ENCODE peak calls at places on chromosomes 2 and 18, in four cellular contexts. K, V, P and L are unnamed samples.
A peak's percentile ranks its signal among the peaks of the same experiment; 100 is the strongest.

GRCh38 chr2:212854116-212854515 is 297.3 kb downstream of the IKZF2 start:
- DNase-seq in K (no peak), V (no peak), P (no peak), L (no peak)

GRCh38 chr2:72138921-72139381 is 8.7 kb downstream of the CYP26B1 start:
- DNase-seq in K (no peak), V (no peak), P (no peak), L (no peak)

GRCh38 chr2:60998628-60999545 is 18.6 kb upstream of the PEX13 start:
- DNase-seq in K (peak; percentile 29), V (peak; percentile 62), P (peak; percentile 54), L (peak; percentile 63)

GRCh38 chr2:210647151-210647550 is 90.8 kb downstream of the CPS1 start:
- DNase-seq in K (no peak), V (no peak), P (peak; percentile 11), L (no peak)

GRCh38 chr2:170122883-170123547 is 54.9 kb upstream of the MYO3B start:
- DNase-seq in K (no peak), V (peak; percentile 80), P (no peak), L (peak; percentile 33)

GRCh38 chr2:134224005-134224404 is 29.9 kb upstream of the MGAT5 start:
- DNase-seq in K (no peak), V (peak; percentile 86), P (no peak), L (peak; percentile 78)

GRCh38 chr2:232925769-232926163 is 55.7 kb downstream of the SNORC start:
- DNase-seq in K (no peak), V (no peak), P (no peak), L (no peak)

GRCh38 chr2:145108959-145109710 is 589.2 kb upstream of the ZEB2 start:
- DNase-seq in K (no peak), V (no peak), P (no peak), L (no peak)

GRCh38 chr18:34742761-34743366 is 32.8 kb downstream of the DTNA start:
- DNase-seq in K (no peak), V (no peak), P (no peak), L (no peak)

GRCh38 chr18:1273469-1273868 is 368.8 kb downstream of the ADCYAP1 start:
- DNase-seq in K (no peak), V (no peak), P (no peak), L (no peak)

GRCh38 chr18:8898990-8899389 is 193.6 kb downstream of the MTCL1 start:
- DNase-seq in K (no peak), V (no peak), P (peak; percentile 38), L (no peak)

GRCh38 chr2:52368141-52368540 is 1336.2 kb upstream of the NRXN1 start:
- DNase-seq in K (no peak), V (no peak), P (no peak), L (no peak)

GRCh38 chr2:57396364-57397098 is 650.1 kb upstream of the VRK2 start:
- DNase-seq in K (no peak), V (no peak), P (peak; percentile 47), L (no peak)

GRCh38 chr18:79466591-79466990 is 70.9 kb downstream of the NFATC1 start:
- DNase-seq in K (no peak), V (no peak), P (no peak), L (no peak)

GRCh38 chr2:78780321-78780720 is 245.2 kb upstream of the REG3G start:
- DNase-seq in K (no peak), V (no peak), P (no peak), L (peak; percentile 3)

GRCh38 chr2:16063955-16064633 is 123.7 kb downstream of the MYCN start:
- DNase-seq in K (no peak), V (no peak), P (no peak), L (no peak)

GRCh38 chr18:74407888-74408287 is 49.2 kb downstream of the DIPK1C start:
- DNase-seq in K (no peak), V (no peak), P (no peak), L (no peak)

GRCh38 chr2:71940695-71941094 is 207.0 kb downstream of the CYP26B1 start:
- DNase-seq in K (no peak), V (no peak), P (no peak), L (no peak)

GRCh38 chr2:43305006-43305405 is 78.6 kb upstream of the ZFP36L2 start:
- DNase-seq in K (no peak), V (peak; percentile 37), P (peak; percentile 18), L (peak; percentile 94)

GRCh38 chr18:76365561-76365960 is 129.5 kb downstream of the ZNF516 start:
- DNase-seq in K (no peak), V (no peak), P (no peak), L (no peak)

GRCh38 chr2:131413148-131413747 is 49.3 kb upstream of the RAB6D start:
- DNase-seq in K (peak; percentile 62), V (peak; percentile 63), P (peak; percentile 49), L (peak; percentile 67)

GRCh38 chr2:177772529-177772928 is 300.0 kb downstream of the PDE11A start:
- DNase-seq in K (no peak), V (peak; percentile 30), P (peak; percentile 55), L (peak; percentile 56)

GRCh38 chr18:13381907-13382682 is 163.5 kb downstream of the LDLRAD4 start:
- DNase-seq in K (no peak), V (peak; percentile 21), P (no peak), L (peak; percentile 0)
- H3K4me1 ChIP-seq in K (peaks cover 8% of the 10 kb centered on the region), V (no peaks in the 10 kb centered on the region), P (no peaks in the 10 kb centered on the region), L (no peaks in the 10 kb centered on the region)

GRCh38 chr2:9423100-9423921 is at the start of the genes CPSF3 and ITGB1BP1:
- DNase-seq in K (peak; percentile 99), V (peak; percentile 97), P (peak; percentile 99), L (peak; percentile 98)
- H3K4ac ChIP-seq in K (no peak within 1 kb of the TSS), V (peak within 1 kb of the TSS; percentile 96), P (peak within 1 kb of the TSS; percentile 65), L (peak within 1 kb of the TSS; percentile 87)

GRCh38 chr2:200736646-200737274 is 75.0 kb upstream of the BZW1 start:
- DNase-seq in K (no peak), V (peak; percentile 33), P (peak; percentile 97), L (peak; percentile 8)

GRCh38 chr2:200735061-200735460 is 76.6 kb upstream of the BZW1 start:
- DNase-seq in K (no peak), V (no peak), P (no peak), L (no peak)

GRCh38 chr2:200740907-200741306 is 70.8 kb upstream of the BZW1 start:
- DNase-seq in K (no peak), V (no peak), P (no peak), L (no peak)

GRCh38 chr2:200738590-200738989 is 73.1 kb upstream of the BZW1 start:
- DNase-seq in K (no peak), V (no peak), P (no peak), L (no peak)

GRCh38 chr2:200737585-200737984 is 74.1 kb upstream of the BZW1 start:
- DNase-seq in K (no peak), V (no peak), P (peak; percentile 83), L (no peak)
- H3K4me1 ChIP-seq in K (no peaks in the 10 kb centered on the region), V (peaks cover 9% of the 10 kb centered on the region), P (peaks cover 9% of the 10 kb centered on the region), L (peaks cover 4% of the 10 kb centered on the region)

GRCh38 chr2:17593445-17593840 is 52.9 kb downstream of the VSNL1 start:
- DNase-seq in K (no peak), V (no peak), P (no peak), L (no peak)
- H3K4ac ChIP-seq in K (no peak overlapping the region), V (no peak overlapping the region), P (no peak overlapping the region), L (no peak overlapping the region)

GRCh38 chr2:200864206-200864976 is at the start of gene CLK1:
- DNase-seq in K (peak; percentile 78), V (peak; percentile 93), P (peak; percentile 93), L (peak; percentile 95)
- H3K4me1 ChIP-seq in K (peaks cover 9% of the 10 kb centered on the region), V (peaks cover 5% of the 10 kb centered on the region), P (peaks cover 2% of the 10 kb centered on the region), L (peaks cover 3% of the 10 kb centered on the region)

GRCh38 chr18:46062781-46063180 is 9.3 kb downstream of the PSTPIP2 start:
- DNase-seq in K (no peak), V (no peak), P (peak; percentile 54), L (no peak)

GRCh38 chr18:46061796-46062195 is 10.3 kb downstream of the PSTPIP2 start:
- DNase-seq in K (no peak), V (no peak), P (no peak), L (no peak)

GRCh38 chr18:46055841-46056240 is 16.2 kb downstream of the PSTPIP2 start:
- DNase-seq in K (no peak), V (no peak), P (no peak), L (no peak)

GRCh38 chr18:46060359-46060841 is 11.7 kb downstream of the PSTPIP2 start:
- DNase-seq in K (no peak), V (no peak), P (no peak), L (no peak)

GRCh38 chr18:46061387-46061786 is 10.7 kb downstream of the PSTPIP2 start:
- DNase-seq in K (no peak), V (no peak), P (no peak), L (no peak)
- H3K4ac ChIP-seq in K (no peak overlapping the region), V (no peak overlapping the region), P (no peak overlapping the region), L (no peak overlapping the region)

GRCh38 chr2:96856776-96857673 is 791 bp downstream of the ANKRD39 start:
- DNase-seq in K (no peak), V (no peak), P (peak; percentile 54), L (peak; percentile 38)
- H3K4me1 ChIP-seq in K (peaks cover 11% of the 10 kb centered on the region), V (peaks cover 12% of the 10 kb centered on the region), P (peaks cover 5% of the 10 kb centered on the region), L (peaks cover 22% of the 10 kb centered on the region)

DNA sequence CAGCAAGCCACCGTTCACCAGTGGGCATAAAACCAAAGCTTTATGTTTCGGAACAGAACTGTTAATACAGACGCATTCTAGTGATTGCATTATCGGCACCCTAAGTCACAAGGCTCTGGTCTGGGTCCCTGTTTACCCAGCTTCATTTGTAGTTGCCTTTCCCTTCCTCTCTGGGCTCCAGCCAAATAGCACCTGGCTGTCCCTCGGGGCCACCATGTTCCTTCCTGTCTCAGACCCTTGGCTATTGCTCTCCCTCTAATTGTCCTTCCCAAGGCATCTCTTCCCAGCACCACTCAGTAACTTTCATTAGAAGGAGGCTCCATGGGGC is 75.3 kb downstream of the SDC1 start:
- DNase-seq in K (no peak), V (no peak), P (no peak), L (no peak)
- H3K4ac ChIP-seq in K (no peak overlapping the region), V (peak overlapping the region; percentile 26), P (no peak overlapping the region), L (peak overlapping the region; percentile 79)